ENCODE peak calls at places on chromosomes 11 and 22, in five cellular contexts. One of them, this sample, is unnamed.
A peak's percentile ranks its signal among the peaks of the same experiment; 100 is the strongest.

GRCh38 chr11:10858505-10859360 is 880 bp upstream of the ZBED5 start:
- DNase-seq in NCI-H510A treated with DMSO at 0.1 percent for 48 hours: peak; percentile 53
- DNase-seq in activated T-cell treated with anti-CD3 and anti-CD28 coated beads for 1 hour: peak; percentile 33
- DNase-seq in SK-N-DZ: no peak
- DNase-seq in left colon: no peak
- DNase-seq in this sample: no peak

GRCh38 chr11:115264278-115264677 is 239.9 kb downstream of the CADM1 start:
- DNase-seq in NCI-H510A treated with DMSO at 0.1 percent for 48 hours: peak; percentile 55
- DNase-seq in activated T-cell treated with anti-CD3 and anti-CD28 coated beads for 1 hour: no peak
- DNase-seq in SK-N-DZ: no peak
- DNase-seq in left colon: no peak
- DNase-seq in this sample: no peak

GRCh38 chr11:34223021-34223813 is 117.8 kb downstream of the NAT10 start:
- DNase-seq in NCI-H510A treated with DMSO at 0.1 percent for 48 hours: no peak
- DNase-seq in activated T-cell treated with anti-CD3 and anti-CD28 coated beads for 1 hour: no peak
- DNase-seq in SK-N-DZ: no peak
- DNase-seq in left colon: peak; percentile 83
- DNase-seq in this sample: peak; percentile 76

GRCh38 chr11:73311394-73311869 is 3.4 kb downstream of the ARHGEF17 start:
- DNase-seq in NCI-H510A treated with DMSO at 0.1 percent for 48 hours: no peak
- DNase-seq in activated T-cell treated with anti-CD3 and anti-CD28 coated beads for 1 hour: no peak
- DNase-seq in SK-N-DZ: no peak
- DNase-seq in left colon: no peak
- DNase-seq in this sample: no peak

GRCh38 chr11:12793506-12793905 is 119.3 kb downstream of the TEAD1 start:
- DNase-seq in NCI-H510A treated with DMSO at 0.1 percent for 48 hours: no peak
- DNase-seq in activated T-cell treated with anti-CD3 and anti-CD28 coated beads for 1 hour: no peak
- DNase-seq in SK-N-DZ: no peak
- DNase-seq in left colon: no peak
- DNase-seq in this sample: no peak

GRCh38 chr11:105179542-105180278 is 40.1 kb upstream of the CARD18 start:
- DNase-seq in NCI-H510A treated with DMSO at 0.1 percent for 48 hours: peak; percentile 67
- DNase-seq in activated T-cell treated with anti-CD3 and anti-CD28 coated beads for 1 hour: no peak
- DNase-seq in SK-N-DZ: no peak
- DNase-seq in left colon: no peak
- DNase-seq in this sample: no peak

GRCh38 chr22:26811717-26811992 is 154.3 kb downstream of the MIAT start:
- DNase-seq in NCI-H510A treated with DMSO at 0.1 percent for 48 hours: no peak
- DNase-seq in activated T-cell treated with anti-CD3 and anti-CD28 coated beads for 1 hour: no peak
- DNase-seq in SK-N-DZ: no peak
- DNase-seq in left colon: no peak
- DNase-seq in this sample: no peak

GRCh38 chr11:68589817-68590216 is 94.5 kb upstream of the GAL start:
- DNase-seq in NCI-H510A treated with DMSO at 0.1 percent for 48 hours: no peak
- DNase-seq in activated T-cell treated with anti-CD3 and anti-CD28 coated beads for 1 hour: no peak
- DNase-seq in SK-N-DZ: no peak
- DNase-seq in left colon: no peak
- DNase-seq in this sample: no peak

GRCh38 chr22:30664798-30665197 is 2.9 kb downstream of the DUSP18 start:
- DNase-seq in NCI-H510A treated with DMSO at 0.1 percent for 48 hours: no peak
- DNase-seq in activated T-cell treated with anti-CD3 and anti-CD28 coated beads for 1 hour: no peak
- DNase-seq in SK-N-DZ: no peak
- DNase-seq in left colon: no peak
- DNase-seq in this sample: no peak

GRCh38 chr11:59728913-59729312 is 15.3 kb upstream of the OR10V1 start:
- DNase-seq in NCI-H510A treated with DMSO at 0.1 percent for 48 hours: no peak
- DNase-seq in activated T-cell treated with anti-CD3 and anti-CD28 coated beads for 1 hour: no peak
- DNase-seq in SK-N-DZ: no peak
- DNase-seq in left colon: no peak
- DNase-seq in this sample: no peak

GRCh38 chr11:63847363-63847762 is 8.5 kb downstream of the MARK2 start:
- DNase-seq in NCI-H510A treated with DMSO at 0.1 percent for 48 hours: peak; percentile 43
- DNase-seq in activated T-cell treated with anti-CD3 and anti-CD28 coated beads for 1 hour: no peak
- DNase-seq in SK-N-DZ: no peak
- DNase-seq in left colon: no peak
- DNase-seq in this sample: no peak

GRCh38 chr11:26842458-26842841 is 120.6 kb upstream of the SLC5A12 start:
- DNase-seq in NCI-H510A treated with DMSO at 0.1 percent for 48 hours: no peak
- DNase-seq in activated T-cell treated with anti-CD3 and anti-CD28 coated beads for 1 hour: no peak
- DNase-seq in SK-N-DZ: no peak
- DNase-seq in left colon: no peak
- DNase-seq in this sample: no peak

GRCh38 chr11:119422505-119423416 is at the start of gene THY1:
- DNase-seq in NCI-H510A treated with DMSO at 0.1 percent for 48 hours: no peak
- DNase-seq in activated T-cell treated with anti-CD3 and anti-CD28 coated beads for 1 hour: no peak
- DNase-seq in SK-N-DZ: peak; percentile 74
- DNase-seq in left colon: no peak
- DNase-seq in this sample: no peak

GRCh38 chr11:89067264-89067663 is 1.5 kb upstream of the GRM5 start:
- DNase-seq in NCI-H510A treated with DMSO at 0.1 percent for 48 hours: no peak
- DNase-seq in activated T-cell treated with anti-CD3 and anti-CD28 coated beads for 1 hour: no peak
- DNase-seq in SK-N-DZ: no peak
- DNase-seq in left colon: no peak
- DNase-seq in this sample: no peak

GRCh38 chr11:72111300-72111699 is 1.2 kb downstream of the ANAPC15 start:
- DNase-seq in NCI-H510A treated with DMSO at 0.1 percent for 48 hours: no peak
- DNase-seq in activated T-cell treated with anti-CD3 and anti-CD28 coated beads for 1 hour: no peak
- DNase-seq in SK-N-DZ: no peak
- DNase-seq in left colon: no peak
- DNase-seq in this sample: no peak

GRCh38 chr11:108975641-108976071 is 310.8 kb downstream of the DDX10 start:
- DNase-seq in NCI-H510A treated with DMSO at 0.1 percent for 48 hours: peak; percentile 72
- DNase-seq in activated T-cell treated with anti-CD3 and anti-CD28 coated beads for 1 hour: no peak
- DNase-seq in SK-N-DZ: peak; percentile 38
- DNase-seq in left colon: no peak
- DNase-seq in this sample: no peak

GRCh38 chr11:94212898-94213297 is 84.3 kb downstream of the PANX1 start:
- DNase-seq in NCI-H510A treated with DMSO at 0.1 percent for 48 hours: no peak
- DNase-seq in activated T-cell treated with anti-CD3 and anti-CD28 coated beads for 1 hour: no peak
- DNase-seq in SK-N-DZ: no peak
- DNase-seq in left colon: no peak
- DNase-seq in this sample: no peak

GRCh38 chr11:111775024-111775710 is 9.0 kb upstream of the PPP2R1B start:
- DNase-seq in NCI-H510A treated with DMSO at 0.1 percent for 48 hours: no peak
- DNase-seq in activated T-cell treated with anti-CD3 and anti-CD28 coated beads for 1 hour: no peak
- DNase-seq in SK-N-DZ: no peak
- DNase-seq in left colon: no peak
- DNase-seq in this sample: no peak

GRCh38 chr11:34647131-34647530 is 26.2 kb downstream of the EHF start:
- DNase-seq in NCI-H510A treated with DMSO at 0.1 percent for 48 hours: no peak
- DNase-seq in activated T-cell treated with anti-CD3 and anti-CD28 coated beads for 1 hour: no peak
- DNase-seq in SK-N-DZ: no peak
- DNase-seq in left colon: no peak
- DNase-seq in this sample: no peak

GRCh38 chr22:20558534-20558933 is 51.1 kb downstream of the MED15 start:
- DNase-seq in NCI-H510A treated with DMSO at 0.1 percent for 48 hours: no peak
- DNase-seq in activated T-cell treated with anti-CD3 and anti-CD28 coated beads for 1 hour: no peak
- DNase-seq in SK-N-DZ: no peak
- DNase-seq in left colon: no peak
- DNase-seq in this sample: no peak